ENCODE peak calls at places on chromosomes 12 and 14, in seven cellular contexts. K is nucleus accumbens; L is stimulated activated CD4-positive, alpha-beta T cell treated with anti-CD3 and anti-CD28 coated beads, Interleukin-12 subunit alpha, Interleukin-12 subunit beta, amount 100 ng/mL, for 4 hours; Y is HT1080; N is heart left ventricle; B is pancreas; H is activated T-cell treated with anti-CD3 and anti-CD28 coated beads, Interleukin-2, amount 50 U/mL, for 1 hour. W is an unnamed sample.

GRCh38 chr14:60212503-60213371 is 36.3 kb upstream of the PPM1A start:
- DNase-seq in H (no peak), B (no peak), Y (no peak), N (no peak), L (no peak), K (no peak), W (no peak)

GRCh38 chr12:85186236-85186635 is 93.8 kb upstream of the ALX1 start:
- DNase-seq in L (no peak), B (no peak), N (no peak), K (no peak), Y (no peak), H (no peak), W (no peak)

GRCh38 chr14:55274760-55275159 is 3.5 kb downstream of the FBXO34 start:
- DNase-seq in B (no peak), N (no peak), Y (no peak), H (no peak), K (no peak), L (no peak), W (peak)

GRCh38 chr14:58455593-58456265 is 28.2 kb downstream of the KIAA0586 start:
- DNase-seq in H (no peak), B (no peak), L (no peak), K (no peak), N (no peak), Y (peak), W (peak)

GRCh38 chr12:57944313-57945023 is 3.1 kb downstream of the ATP23 start:
- DNase-seq in B (no peak), L (no peak), H (no peak), N (no peak), K (no peak), Y (no peak), W (no peak)

GRCh38 chr12:104215638-104216297 is at the start of gene TXNRD1:
- DNase-seq in H (peak), Y (no peak), L (peak), N (peak), K (peak), B (peak), W (peak)

GRCh38 chr12:57610553-57611115 is 601 bp upstream of the ARHGEF25 start:
- DNase-seq in L (no peak), Y (no peak), B (peak), H (no peak), N (peak), K (peak), W (no peak)

GRCh38 chr12:120744922-120745493 is 19.4 kb downstream of the ACADS start:
- DNase-seq in B (no peak), Y (no peak), H (no peak), K (no peak), L (no peak), N (no peak), W (no peak)

GRCh38 chr14:58501214-58501816 is 73.8 kb downstream of the KIAA0586 start:
- DNase-seq in N (no peak), L (no peak), H (no peak), K (no peak), Y (peak), B (no peak), W (peak)

GRCh38 chr14:97580923-97581495 is 783.8 kb downstream of the VRK1 start:
- DNase-seq in L (no peak), N (no peak), K (no peak), H (no peak), Y (peak), B (no peak), W (peak)

GRCh38 chr14:65604946-65605345 is 192.4 kb downstream of the FUT8 start:
- DNase-seq in L (no peak), H (no peak), Y (no peak), N (no peak), B (no peak), K (no peak), W (peak)

GRCh38 chr12:108616941-108617858 is 16.5 kb downstream of the SELPLG start:
- DNase-seq in H (peak), L (peak), K (no peak), N (no peak), B (no peak), Y (peak), W (peak)

GRCh38 chr12:95516757-95517156 is 34.5 kb downstream of the USP44 start:
- DNase-seq in N (no peak), L (no peak), Y (no peak), B (no peak), K (no peak), H (no peak), W (no peak)

GRCh38 chr14:97036096-97036852 is 239.1 kb downstream of the VRK1 start:
- DNase-seq in H (no peak), B (no peak), Y (no peak), N (no peak), L (no peak), K (no peak), W (no peak)

GRCh38 chr14:36723551-36723950 is 61.9 kb downstream of the PAX9 start:
- DNase-seq in B (no peak), L (no peak), H (no peak), N (no peak), K (no peak), Y (no peak), W (no peak)

GRCh38 chr14:69321601-69322330 is 61.8 kb downstream of the GALNT16 start:
- DNase-seq in B (peak), K (no peak), N (peak), L (no peak), H (no peak), Y (no peak), W (no peak)

GRCh38 chr14:100432652-100433427 is 109.7 kb downstream of the SLC25A47 start:
- DNase-seq in N (no peak), K (no peak), Y (no peak), L (no peak), H (no peak), B (no peak), W (no peak)

GRCh38 chr14:96077983-96078686 is 39.0 kb downstream of the C14orf132 start:
- DNase-seq in H (no peak), B (no peak), K (no peak), Y (no peak), N (no peak), L (no peak), W (peak)

GRCh38 chr12:28937196-28937595 is 211.9 kb upstream of the FAR2 start:
- DNase-seq in L (no peak), N (no peak), Y (peak), B (no peak), H (no peak), K (no peak), W (no peak)

GRCh38 chr14:73809386-73809785 is 42.2 kb upstream of the PTGR2 start:
- DNase-seq in N (no peak), K (no peak), Y (no peak), B (no peak), H (no peak), L (no peak), W (no peak)

GRCh38 chr14:75591331-75591946 is 13.0 kb downstream of the FLVCR2 start:
- DNase-seq in Y (no peak), N (no peak), H (no peak), L (no peak), K (no peak), B (no peak), W (no peak)

GRCh38 chr14:63800651-63801385 is 52.0 kb upstream of the SYNE2 start:
- DNase-seq in Y (no peak), L (no peak), N (no peak), K (no peak), B (no peak), H (no peak), W (no peak)

GRCh38 chr12:26884765-26885576 is 52.0 kb upstream of the ITPR2 start:
- DNase-seq in K (peak), L (peak), B (peak), H (peak), Y (peak), N (peak), W (peak)

GRCh38 chr14:104188727-104189400 is 50.5 kb downstream of the KIF26A start:
- DNase-seq in B (peak), Y (no peak), H (no peak), N (no peak), K (no peak), L (no peak), W (no peak)

GRCh38 chr12:89980236-89980635 is 271.6 kb upstream of the ATP2B1 start:
- DNase-seq in H (no peak), Y (peak), L (no peak), K (no peak), B (no peak), N (no peak), W (no peak)

GRCh38 chr14:99122521-99123125 is 149.4 kb downstream of the BCL11B start:
- DNase-seq in B (peak), K (no peak), L (no peak), H (no peak), N (no peak), Y (no peak), W (no peak)

GRCh38 chr12:42807766-42808165 is 218.2 kb upstream of the PRICKLE1 start:
- DNase-seq in H (no peak), N (no peak), K (no peak), B (no peak), L (no peak), Y (no peak), W (no peak)

GRCh38 chr14:56482306-56482705 is 97.3 kb upstream of the TMEM260 start:
- DNase-seq in H (no peak), L (no peak), K (no peak), Y (peak), B (no peak), N (no peak), W (no peak)

GRCh38 chr12:20527396-20528154 is 159.2 kb downstream of the PDE3A start:
- DNase-seq in K (no peak), B (no peak), Y (no peak), L (no peak), N (no peak), H (no peak), W (no peak)

GRCh38 chr14:91858536-91859275 is 8.6 kb downstream of the TC2N start:
- DNase-seq in N (no peak), L (no peak), H (no peak), B (no peak), K (no peak), Y (peak), W (peak)

GRCh38 chr12:8665729-8666128 is 3.1 kb upstream of the MFAP5 start:
- DNase-seq in H (no peak), B (no peak), L (no peak), K (no peak), N (no peak), Y (no peak), W (no peak)

GRCh38 chr12:126537961-126538530 is 1472.8 kb downstream of the AACS start:
- DNase-seq in B (no peak), Y (no peak), N (no peak), K (no peak), L (no peak), H (no peak), W (no peak)

GRCh38 chr12:102955926-102956737 is 1.3 kb upstream of the ASCL1 start:
- DNase-seq in Y (no peak), N (no peak), B (peak), H (no peak), K (peak), L (no peak), W (no peak)

GRCh38 chr12:124774054-124774461 is 89.6 kb downstream of the SCARB1 start:
- DNase-seq in L (no peak), N (no peak), B (no peak), Y (no peak), K (no peak), H (no peak), W (peak)

GRCh38 chr12:19299765-19300164 is 139.5 kb upstream of the AEBP2 start:
- DNase-seq in L (no peak), H (no peak), N (no peak), Y (peak), B (no peak), K (no peak), W (peak)

GRCh38 chr12:108914031-108914630 is 34.2 kb downstream of the DAO start:
- DNase-seq in B (no peak), K (no peak), Y (peak), N (peak), L (no peak), H (no peak), W (no peak)

GRCh38 chr12:55965941-55966407 is at the start of gene PMEL:
- DNase-seq in L (no peak), H (no peak), Y (no peak), N (no peak), B (no peak), K (no peak), W (no peak)

W was measured in trophoblast cell.